ENCODE peak calls at places on chromosomes 16 and 17, in eight cellular contexts. One of them, this sample, is unnamed.

GRCh38 chr16:2475413-2476344 is 752 bp downstream of the TBC1D24 start:
- DNase-seq in glutamatergic neuron: peak; percentile 42
- DNase-seq in IMR-90: no peak
- DNase-seq in ascending aorta: no peak
- DNase-seq in lower lobe of right lung: no peak
- DNase-seq in CD8-positive, alpha-beta T cell: no peak
- DNase-seq in Caco-2: no peak
- DNase-seq in HFFc6: no peak
- DNase-seq in this sample: no peak

GRCh38 chr16:84543931-84544776 is 39.7 kb upstream of the MEAK7 start:
- DNase-seq in glutamatergic neuron: no peak
- DNase-seq in IMR-90: peak; percentile 28
- DNase-seq in ascending aorta: no peak
- DNase-seq in lower lobe of right lung: no peak
- DNase-seq in CD8-positive, alpha-beta T cell: no peak
- DNase-seq in Caco-2: no peak
- DNase-seq in HFFc6: no peak
- DNase-seq in this sample: no peak

GRCh38 chr17:11404877-11405276 is 163.9 kb downstream of the SHISA6 start:
- DNase-seq in glutamatergic neuron: no peak
- DNase-seq in IMR-90: no peak
- DNase-seq in ascending aorta: no peak
- DNase-seq in lower lobe of right lung: no peak
- DNase-seq in CD8-positive, alpha-beta T cell: no peak
- DNase-seq in Caco-2: no peak
- DNase-seq in HFFc6: no peak
- DNase-seq in this sample: no peak

GRCh38 chr17:72004476-72005331 is 116.1 kb upstream of the SOX9 start:
- DNase-seq in glutamatergic neuron: no peak
- DNase-seq in IMR-90: no peak
- DNase-seq in ascending aorta: no peak
- DNase-seq in lower lobe of right lung: no peak
- DNase-seq in CD8-positive, alpha-beta T cell: no peak
- DNase-seq in Caco-2: no peak
- DNase-seq in HFFc6: no peak
- DNase-seq in this sample: no peak

GRCh38 chr17:43791589-43791988 is 11.4 kb downstream of the CFAP97D1 start:
- DNase-seq in glutamatergic neuron: no peak
- DNase-seq in IMR-90: peak; percentile 49
- DNase-seq in ascending aorta: no peak
- DNase-seq in lower lobe of right lung: no peak
- DNase-seq in CD8-positive, alpha-beta T cell: no peak
- DNase-seq in Caco-2: peak; percentile 70
- DNase-seq in HFFc6: peak; percentile 45
- DNase-seq in this sample: no peak

GRCh38 chr17:78865682-78866390 is 25.2 kb upstream of the USP36 start:
- DNase-seq in glutamatergic neuron: peak; percentile 83
- DNase-seq in IMR-90: peak; percentile 80
- DNase-seq in ascending aorta: peak; percentile 90
- DNase-seq in lower lobe of right lung: peak; percentile 80
- DNase-seq in CD8-positive, alpha-beta T cell: peak; percentile 34
- DNase-seq in Caco-2: peak; percentile 81
- DNase-seq in HFFc6: peak; percentile 75
- DNase-seq in this sample: no peak

GRCh38 chr17:79985951-79986391 is 49.7 kb downstream of the TBC1D16 start:
- DNase-seq in glutamatergic neuron: no peak
- DNase-seq in IMR-90: no peak
- DNase-seq in ascending aorta: no peak
- DNase-seq in lower lobe of right lung: peak; percentile 4
- DNase-seq in CD8-positive, alpha-beta T cell: no peak
- DNase-seq in Caco-2: no peak
- DNase-seq in HFFc6: no peak
- DNase-seq in this sample: peak; percentile 40

GRCh38 chr16:13733561-13733960 is 186.4 kb upstream of the ERCC4 start:
- DNase-seq in glutamatergic neuron: no peak
- DNase-seq in IMR-90: no peak
- DNase-seq in ascending aorta: no peak
- DNase-seq in lower lobe of right lung: no peak
- DNase-seq in CD8-positive, alpha-beta T cell: no peak
- DNase-seq in Caco-2: no peak
- DNase-seq in HFFc6: no peak
- DNase-seq in this sample: no peak

GRCh38 chr17:65876985-65877384 is 314.9 kb downstream of the CEP112 start:
- DNase-seq in glutamatergic neuron: no peak
- DNase-seq in IMR-90: no peak
- DNase-seq in ascending aorta: no peak
- DNase-seq in lower lobe of right lung: no peak
- DNase-seq in CD8-positive, alpha-beta T cell: no peak
- DNase-seq in Caco-2: no peak
- DNase-seq in HFFc6: no peak
- DNase-seq in this sample: no peak

GRCh38 chr16:30692381-30693074 is 6.4 kb upstream of the SRCAP start:
- DNase-seq in glutamatergic neuron: no peak
- DNase-seq in IMR-90: no peak
- DNase-seq in ascending aorta: no peak
- DNase-seq in lower lobe of right lung: no peak
- DNase-seq in CD8-positive, alpha-beta T cell: no peak
- DNase-seq in Caco-2: no peak
- DNase-seq in HFFc6: no peak
- DNase-seq in this sample: no peak

GRCh38 chr17:50094243-50094752 is 853 bp upstream of the PDK2 start:
- DNase-seq in glutamatergic neuron: peak; percentile 94
- DNase-seq in IMR-90: peak; percentile 81
- DNase-seq in ascending aorta: peak; percentile 95
- DNase-seq in lower lobe of right lung: peak; percentile 93
- DNase-seq in CD8-positive, alpha-beta T cell: peak; percentile 80
- DNase-seq in Caco-2: peak; percentile 77
- DNase-seq in HFFc6: peak; percentile 76
- DNase-seq in this sample: no peak

GRCh38 chr17:50093807-50094206 is 1.3 kb upstream of the PDK2 start:
- DNase-seq in glutamatergic neuron: no peak
- DNase-seq in IMR-90: no peak
- DNase-seq in ascending aorta: no peak
- DNase-seq in lower lobe of right lung: no peak
- DNase-seq in CD8-positive, alpha-beta T cell: no peak
- DNase-seq in Caco-2: no peak
- DNase-seq in HFFc6: no peak
- DNase-seq in this sample: no peak

GRCh38 chr17:50096092-50096491 is 941 bp downstream of the PDK2 start:
- DNase-seq in glutamatergic neuron: no peak
- DNase-seq in IMR-90: no peak
- DNase-seq in ascending aorta: no peak
- DNase-seq in lower lobe of right lung: peak; percentile 45
- DNase-seq in CD8-positive, alpha-beta T cell: no peak
- DNase-seq in Caco-2: no peak
- DNase-seq in HFFc6: no peak
- DNase-seq in this sample: no peak

GRCh38 chr17:50095626-50096037 is 481 bp downstream of the PDK2 start:
- DNase-seq in glutamatergic neuron: peak; percentile 16
- DNase-seq in IMR-90: no peak
- DNase-seq in ascending aorta: no peak
- DNase-seq in lower lobe of right lung: no peak
- DNase-seq in CD8-positive, alpha-beta T cell: no peak
- DNase-seq in Caco-2: no peak
- DNase-seq in HFFc6: no peak
- DNase-seq in this sample: no peak

DNA sequence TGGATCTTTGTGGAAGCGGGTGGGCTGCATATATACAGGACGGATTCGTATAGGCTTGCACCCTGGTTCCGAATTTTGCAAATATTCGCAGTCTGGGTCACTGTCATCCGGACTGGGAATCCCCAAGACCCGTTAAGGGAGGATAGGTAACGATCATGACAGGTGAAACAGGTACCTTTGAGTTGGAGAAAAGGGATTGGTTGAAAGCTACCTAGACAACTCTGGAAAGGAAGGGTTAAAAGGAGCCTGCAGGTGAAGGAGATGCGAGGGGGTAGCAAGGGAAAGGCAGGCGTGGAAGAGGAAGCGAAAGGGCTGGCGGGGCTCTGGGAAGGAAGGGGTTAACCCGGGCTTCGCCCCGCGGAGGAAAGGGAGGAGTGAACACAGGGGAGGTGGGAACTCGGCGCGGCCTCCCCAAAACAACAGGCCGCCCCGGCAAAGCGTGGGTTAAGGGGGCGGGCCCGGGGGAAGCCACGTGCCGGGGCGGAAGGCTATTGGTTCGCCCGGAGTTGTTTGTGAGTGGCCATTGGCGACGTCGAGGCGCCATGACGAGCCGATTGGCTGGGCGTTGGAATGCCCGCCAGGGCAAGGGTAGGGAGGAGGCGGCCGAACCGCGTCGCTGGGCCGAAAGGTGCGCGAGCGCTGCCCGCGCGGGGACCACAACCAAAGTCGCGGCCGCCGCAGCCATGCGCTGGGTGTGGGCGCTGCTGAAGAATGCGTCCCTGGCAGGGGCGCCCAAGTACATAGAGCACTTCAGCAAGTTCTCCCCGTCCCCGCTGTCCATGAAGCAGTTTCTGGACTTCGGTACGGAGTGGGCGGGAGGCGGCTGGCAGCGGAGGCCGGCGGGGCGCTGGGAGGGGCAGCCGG is at the start of gene PDK2:
- DNase-seq in glutamatergic neuron: peak; percentile 95
- DNase-seq in IMR-90: peak; percentile 92
- DNase-seq in ascending aorta: peak; percentile 98
- DNase-seq in lower lobe of right lung: peak; percentile 97
- DNase-seq in CD8-positive, alpha-beta T cell: peak; percentile 94
- DNase-seq in Caco-2: peak; percentile 91
- DNase-seq in HFFc6: peak; percentile 91
- DNase-seq in this sample: peak; percentile 98
- TF ChIP-seq CTCF in glutamatergic neuron: no peak
- TF ChIP-seq CTCF in IMR-90: no peak
- TF ChIP-seq CTCF in ascending aorta: no peak
- TF ChIP-seq CTCF in lower lobe of right lung: no peak
- TF ChIP-seq CTCF in CD8-positive, alpha-beta T cell: no peak
- TF ChIP-seq CTCF in Caco-2: no peak
- TF ChIP-seq CTCF in HFFc6: no peak
- TF ChIP-seq CTCF in this sample: no peak

DNA sequence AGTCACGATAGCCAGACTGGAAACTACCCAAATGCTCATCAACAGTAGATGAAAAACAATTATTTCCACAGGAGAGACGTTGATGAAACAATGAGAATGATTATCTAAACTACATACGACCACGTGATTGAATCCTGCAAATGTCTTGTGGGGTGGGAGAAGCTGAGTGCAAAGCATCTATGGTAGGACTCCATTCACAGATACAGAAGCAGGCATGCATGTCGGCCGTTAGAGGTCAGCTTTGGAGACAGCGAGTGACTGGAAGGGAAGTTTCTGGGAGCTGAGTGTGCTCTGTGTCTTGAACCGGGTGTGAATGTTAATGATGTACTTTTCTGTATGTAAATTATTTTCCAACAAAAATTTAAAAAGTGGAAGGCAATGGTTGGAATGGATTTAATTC is 71.5 kb upstream of the DNAJA2 start:
- DNase-seq in glutamatergic neuron: no peak
- DNase-seq in IMR-90: no peak
- DNase-seq in ascending aorta: no peak
- DNase-seq in lower lobe of right lung: no peak
- DNase-seq in CD8-positive, alpha-beta T cell: no peak
- DNase-seq in Caco-2: no peak
- DNase-seq in HFFc6: no peak
- DNase-seq in this sample: no peak
- TF ChIP-seq CTCF in glutamatergic neuron: no peak
- TF ChIP-seq CTCF in IMR-90: no peak
- TF ChIP-seq CTCF in ascending aorta: peak; percentile 5
- TF ChIP-seq CTCF in lower lobe of right lung: no peak
- TF ChIP-seq CTCF in CD8-positive, alpha-beta T cell: no peak
- TF ChIP-seq CTCF in Caco-2: no peak
- TF ChIP-seq CTCF in HFFc6: no peak
- TF ChIP-seq CTCF in this sample: peak; percentile 24

GRCh38 chr16:70395345-70395901 is 43.5 kb downstream of the ST3GAL2 start:
- DNase-seq in glutamatergic neuron: peak; percentile 87
- DNase-seq in IMR-90: peak; percentile 22
- DNase-seq in ascending aorta: no peak
- DNase-seq in lower lobe of right lung: peak; percentile 85
- DNase-seq in CD8-positive, alpha-beta T cell: peak; percentile 21
- DNase-seq in Caco-2: peak; percentile 87
- DNase-seq in HFFc6: peak; percentile 16
- DNase-seq in this sample: no peak

GRCh38 chr16:70394853-70395252 is 44.0 kb downstream of the ST3GAL2 start:
- DNase-seq in glutamatergic neuron: no peak
- DNase-seq in IMR-90: no peak
- DNase-seq in ascending aorta: no peak
- DNase-seq in lower lobe of right lung: no peak
- DNase-seq in CD8-positive, alpha-beta T cell: no peak
- DNase-seq in Caco-2: no peak
- DNase-seq in HFFc6: no peak
- DNase-seq in this sample: no peak

GRCh38 chr16:70398177-70398743 is 40.6 kb downstream of the ST3GAL2 start:
- DNase-seq in glutamatergic neuron: no peak
- DNase-seq in IMR-90: no peak
- DNase-seq in ascending aorta: no peak
- DNase-seq in lower lobe of right lung: no peak
- DNase-seq in CD8-positive, alpha-beta T cell: no peak
- DNase-seq in Caco-2: no peak
- DNase-seq in HFFc6: no peak
- DNase-seq in this sample: no peak

GRCh38 chr16:70399326-70399725 is 39.6 kb downstream of the ST3GAL2 start:
- DNase-seq in glutamatergic neuron: no peak
- DNase-seq in IMR-90: no peak
- DNase-seq in ascending aorta: no peak
- DNase-seq in lower lobe of right lung: no peak
- DNase-seq in CD8-positive, alpha-beta T cell: no peak
- DNase-seq in Caco-2: no peak
- DNase-seq in HFFc6: no peak
- DNase-seq in this sample: no peak

GRCh38 chr16:70396209-70396904 is 42.5 kb downstream of the ST3GAL2 start:
- DNase-seq in glutamatergic neuron: peak; percentile 91
- DNase-seq in IMR-90: peak; percentile 42
- DNase-seq in ascending aorta: no peak
- DNase-seq in lower lobe of right lung: no peak
- DNase-seq in CD8-positive, alpha-beta T cell: no peak
- DNase-seq in Caco-2: peak; percentile 79
- DNase-seq in HFFc6: peak; percentile 30
- DNase-seq in this sample: no peak
- TF ChIP-seq CTCF in glutamatergic neuron: no peak
- TF ChIP-seq CTCF in IMR-90: no peak
- TF ChIP-seq CTCF in ascending aorta: no peak
- TF ChIP-seq CTCF in lower lobe of right lung: no peak
- TF ChIP-seq CTCF in CD8-positive, alpha-beta T cell: no peak
- TF ChIP-seq CTCF in Caco-2: no peak
- TF ChIP-seq CTCF in HFFc6: no peak
- TF ChIP-seq CTCF in this sample: no peak

DNA sequence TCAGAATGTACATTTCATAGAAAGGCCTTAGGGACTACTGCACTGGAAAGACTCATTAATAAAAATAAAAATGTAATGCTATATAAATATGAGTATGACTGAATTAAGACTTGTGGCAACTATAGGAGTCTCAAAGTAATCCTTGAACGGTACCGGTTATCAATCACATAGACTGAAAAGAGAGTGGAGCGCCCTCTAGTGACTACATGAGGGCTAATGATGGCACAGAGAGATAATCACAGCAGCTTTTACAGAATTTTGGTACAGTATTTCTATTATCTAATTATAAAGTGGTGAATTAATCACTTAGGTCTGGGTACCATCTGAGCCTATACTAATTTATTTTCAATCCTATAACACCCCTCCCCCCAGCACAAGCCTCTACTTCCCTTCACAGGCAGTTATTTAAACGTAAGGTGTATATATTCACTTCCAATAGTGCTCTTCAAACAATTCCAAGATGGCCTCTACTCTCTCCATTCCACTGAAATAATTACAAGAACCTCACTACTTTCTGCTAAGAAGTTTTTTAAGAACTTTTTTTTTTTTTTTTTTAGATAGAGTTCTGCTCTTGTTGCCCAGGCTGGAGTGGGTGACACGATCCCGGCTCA is 40.7 kb upstream of the ANKFY1 start:
- DNase-seq in glutamatergic neuron: peak; percentile 49
- DNase-seq in IMR-90: peak; percentile 31
- DNase-seq in ascending aorta: no peak
- DNase-seq in lower lobe of right lung: no peak
- DNase-seq in CD8-positive, alpha-beta T cell: no peak
- DNase-seq in Caco-2: no peak
- DNase-seq in HFFc6: peak; percentile 35
- DNase-seq in this sample: no peak
- TF ChIP-seq CTCF in glutamatergic neuron: peak; percentile 77
- TF ChIP-seq CTCF in IMR-90: peak; percentile 61
- TF ChIP-seq CTCF in ascending aorta: peak; percentile 68
- TF ChIP-seq CTCF in lower lobe of right lung: peak; percentile 80
- TF ChIP-seq CTCF in CD8-positive, alpha-beta T cell: peak; percentile 80
- TF ChIP-seq CTCF in Caco-2: peak; percentile 47
- TF ChIP-seq CTCF in HFFc6: peak; percentile 91
- TF ChIP-seq CTCF in this sample: peak; percentile 90